ENCODE peak calls at places on chromosomes 2 and 18, in eight cellular contexts. I is substantia nigra; Z is CD4-positive, alpha-beta T cell; G is NCI-H1417 treated with DMSO at 0.1 percent for 48 hours; N is left cardiac atrium; U is right cardiac atrium; F is HT1080; J is HEK293T. H is an unnamed sample.

GRCh38 chr18:56066524-56067215 is 478.7 kb upstream of the TCF4 start:
- DNase-seq in I (no peak), Z (no peak), G (no peak), N (no peak), U (no peak), F (no peak), J (no peak), H (no peak)

GRCh38 chr2:27705851-27706622 is 42.3 kb downstream of the SLC4A1AP start:
- DNase-seq in I (no peak), Z (no peak), G (no peak), N (peak), U (peak), F (peak), J (no peak), H (peak)

GRCh38 chr2:131535526-131535925 is 7.8 kb downstream of the CCDC74A start:
- DNase-seq in I (no peak), Z (no peak), G (no peak), N (no peak), U (no peak), F (no peak), J (no peak), H (no peak)

GRCh38 chr2:68971591-68972231 is 2.7 kb upstream of the GKN1 start:
- DNase-seq in I (no peak), Z (no peak), G (no peak), N (no peak), U (no peak), F (peak), J (no peak), H (no peak)

GRCh38 chr18:58098706-58099105 is 54.7 kb downstream of the NEDD4L start:
- DNase-seq in I (no peak), Z (no peak), G (no peak), N (no peak), U (no peak), F (no peak), J (no peak), H (no peak)

GRCh38 chr18:37889963-37890362 is 324.4 kb upstream of the CELF4 start:
- DNase-seq in I (no peak), Z (no peak), G (no peak), N (no peak), U (no peak), F (no peak), J (no peak), H (no peak)

GRCh38 chr2:213065583-213066444 is 85.6 kb downstream of the IKZF2 start:
- DNase-seq in I (no peak), Z (no peak), G (no peak), N (peak), U (peak), F (no peak), J (peak), H (peak)

GRCh38 chr2:26215833-26216232 is 28.6 kb downstream of the HADHA start:
- DNase-seq in I (no peak), Z (no peak), G (no peak), N (no peak), U (no peak), F (no peak), J (no peak), H (no peak)

GRCh38 chr2:137255345-137255744 is 490.0 kb downstream of the THSD7B start:
- DNase-seq in I (no peak), Z (no peak), G (no peak), N (no peak), U (no peak), F (no peak), J (no peak), H (no peak)

GRCh38 chr2:173511942-173512341 is 157.3 kb downstream of the CDCA7 start:
- DNase-seq in I (no peak), Z (no peak), G (no peak), N (no peak), U (no peak), F (no peak), J (peak), H (no peak)

GRCh38 chr2:55365303-55365702 is 54.4 kb downstream of the CCDC88A start:
- DNase-seq in I (no peak), Z (no peak), G (no peak), N (no peak), U (no peak), F (no peak), J (no peak), H (no peak)

GRCh38 chr18:8657050-8657820 is 48.0 kb downstream of the RAB12 start:
- DNase-seq in I (no peak), Z (no peak), G (peak), N (no peak), U (no peak), F (no peak), J (no peak), H (no peak)

GRCh38 chr2:16320716-16321115 is 344.9 kb downstream of the CYRIA start:
- DNase-seq in I (no peak), Z (no peak), G (peak), N (no peak), U (no peak), F (no peak), J (no peak), H (no peak)

GRCh38 chr2:85867556-85868292 is 21.1 kb downstream of the ST3GAL5 start:
- DNase-seq in I (no peak), Z (no peak), G (no peak), N (no peak), U (no peak), F (no peak), J (no peak), H (no peak)

GRCh38 chr2:43276962-43277383 is 50.6 kb upstream of the ZFP36L2 start:
- DNase-seq in I (no peak), Z (no peak), G (no peak), N (no peak), U (peak), F (peak), J (no peak), H (no peak)

GRCh38 chr2:239716536-239717318 is 308.4 kb downstream of the NDUFA10 start:
- DNase-seq in I (no peak), Z (no peak), G (no peak), N (peak), U (peak), F (no peak), J (no peak), H (no peak)

GRCh38 chr2:9897331-9897737 is 54.1 kb downstream of the TAF1B start:
- DNase-seq in I (no peak), Z (no peak), G (no peak), N (peak), U (peak), F (peak), J (no peak), H (peak)

GRCh38 chr2:28697602-28698149 is 54.0 kb upstream of the PPP1CB start:
- DNase-seq in I (no peak), Z (no peak), G (no peak), N (no peak), U (no peak), F (no peak), J (no peak), H (no peak)

GRCh38 chr18:68662779-68663178 is 52.1 kb downstream of the TMX3 start:
- DNase-seq in I (no peak), Z (no peak), G (no peak), N (no peak), U (no peak), F (peak), J (peak), H (no peak)